ENCODE peak calls at places on chromosomes 4 and X, in four cellular contexts. U, G, E and V are unnamed samples.
A peak's percentile ranks its signal among the peaks of the same experiment; 100 is the strongest.

GRCh38 chr4:6124386-6125102 is 75.8 kb downstream of the JAKMIP1 start:
- DNase-seq in E (no peak), G (no peak), U (peak; percentile 13), V (no peak)

GRCh38 chr4:182862166-182862875 is 54.9 kb downstream of the DCTD start:
- DNase-seq in U (peak; percentile 73), E (peak; percentile 76), G (no peak), V (no peak)

GRCh38 chr4:37891221-37892159 is 606 bp downstream of the TBC1D1 start:
- DNase-seq in U (peak; percentile 46), G (peak; percentile 83), E (peak; percentile 33), V (no peak)

GRCh38 chr4:144115519-144115918 is 25.0 kb downstream of the GYPA start:
- DNase-seq in E (no peak), G (no peak), U (no peak), V (no peak)

GRCh38 chr4:88985088-88985779 is 71.8 kb downstream of the FAM13A start:
- DNase-seq in G (no peak), E (no peak), U (no peak), V (no peak)

GRCh38 chrX:107861056-107861455 is 35.4 kb downstream of the MID2 start:
- DNase-seq in G (no peak), U (no peak), E (no peak), V (no peak)

GRCh38 chr4:161987611-161988010 is 176.2 kb downstream of the FSTL5 start:
- DNase-seq in U (no peak), E (no peak), G (no peak), V (no peak)

GRCh38 chr4:140887467-140887866 is 131.3 kb upstream of the TBC1D9 start:
- DNase-seq in E (no peak), U (no peak), G (no peak), V (no peak)

GRCh38 chrX:113828470-113828869 is 755.4 kb upstream of the HTR2C start:
- DNase-seq in G (no peak), E (no peak), U (peak; percentile 42), V (no peak)

GRCh38 chr4:114038762-114039392 is 59.4 kb upstream of the ARSJ start:
- DNase-seq in G (no peak), E (no peak), U (no peak), V (no peak)

GRCh38 chr4:25813705-25814104 is 49.1 kb downstream of the SEL1L3 start:
- DNase-seq in G (no peak), U (no peak), E (no peak), V (no peak)

GRCh38 chrX:130756233-130756632 is 146.8 kb downstream of the ENOX2 start:
- DNase-seq in U (no peak), G (no peak), E (no peak), V (no peak)

GRCh38 chr4:123786955-123787354 is 390.4 kb downstream of the SPRY1 start:
- DNase-seq in G (no peak), E (peak; percentile 29), U (no peak), V (peak; percentile 53)

GRCh38 chrX:31199051-31199769 is 127.4 kb upstream of the FTHL17 start:
- DNase-seq in E (no peak), G (no peak), U (no peak), V (no peak)

GRCh38 chr4:157739237-157739636 is 433.6 kb downstream of the GASK1B start:
- DNase-seq in U (no peak), G (no peak), E (no peak), V (no peak)

GRCh38 chr4:159098482-159099127 is 4.3 kb upstream of the RAPGEF2 start:
- DNase-seq in E (no peak), U (no peak), G (no peak), V (no peak)

GRCh38 chr4:151730003-151730559 is 30.7 kb downstream of the GATB start:
- DNase-seq in U (peak; percentile 67), E (no peak), G (no peak), V (no peak)

GRCh38 chr4:98627477-98627876 is 30.9 kb downstream of the TSPAN5 start:
- DNase-seq in E (no peak), U (no peak), G (no peak), V (no peak)

GRCh38 chrX:150544222-150544787 is 24.1 kb upstream of the MTM1 start:
- DNase-seq in U (peak; percentile 70), E (no peak), G (no peak), V (no peak)

GRCh38 chr4:39357002-39357401 is 9.2 kb downstream of the RFC1 start:
- DNase-seq in G (no peak), U (no peak), E (no peak), V (no peak)

GRCh38 chrX:54494970-54495813 is 842 bp downstream of the FGD1 start:
- DNase-seq in G (peak; percentile 72), U (no peak), E (peak; percentile 31), V (no peak)

GRCh38 chr4:188110741-188111458 is 1.5 kb upstream of the TRIML2 start:
- DNase-seq in G (no peak), E (no peak), U (no peak), V (no peak)

GRCh38 chrX:88425739-88426138 is 321.3 kb upstream of the CPXCR1 start:
- DNase-seq in E (no peak), U (no peak), G (no peak), V (no peak)

GRCh38 chr4:107579099-107579498 is 140.9 kb downstream of the PAPSS1 start:
- DNase-seq in E (no peak), U (no peak), G (no peak), V (no peak)

GRCh38 chrX:38882894-38883620 is 81.8 kb downstream of the MID1IP1 start:
- DNase-seq in G (no peak), E (peak; percentile 36), U (no peak), V (peak; percentile 35)

GRCh38 chr4:19857405-19857804 is 394.3 kb upstream of the SLIT2 start:
- DNase-seq in G (no peak), U (no peak), E (no peak), V (no peak)

GRCh38 chrX:52271212-52271611 is 86.5 kb downstream of the MAGED4 start:
- DNase-seq in U (peak; percentile 67), E (no peak), G (no peak), V (no peak)

GRCh38 chr4:124943938-124944337 is 231.4 kb upstream of the ANKRD50 start:
- DNase-seq in U (no peak), E (no peak), G (no peak), V (no peak)

GRCh38 chrX:10444204-10444603 is 176.2 kb downstream of the MID1 start:
- DNase-seq in U (no peak), G (no peak), E (no peak), V (no peak)

GRCh38 chr4:158253350-158253980 is 43.2 kb downstream of the TMEM144 start:
- DNase-seq in G (no peak), E (peak; percentile 35), U (no peak), V (no peak)

GRCh38 chrX:54473993-54474859 is 21.8 kb downstream of the FGD1 start:
- DNase-seq in G (no peak), E (no peak), U (no peak), V (no peak)

GRCh38 chr4:18894928-18895327 is 873.4 kb upstream of the LCORL start:
- DNase-seq in U (no peak), E (no peak), G (no peak), V (no peak)

GRCh38 chr4:110364911-110365520 is 110.9 kb upstream of the ENPEP start:
- DNase-seq in E (no peak), U (no peak), G (no peak), V (no peak)

GRCh38 chrX:85444613-85445012 is 65.1 kb upstream of the POF1B start:
- DNase-seq in G (no peak), E (no peak), U (no peak), V (no peak)
- H3K27ac ChIP-seq in G (no peak overlapping the region), E (no peak overlapping the region), U (no peak overlapping the region), V (no peak overlapping the region)

GRCh38 chr4:8838911-8839431 is 32.7 kb downstream of the HMX1 start:
- DNase-seq in E (no peak), G (peak; percentile 47), U (peak; percentile 18), V (no peak)
- H3K9me3 ChIP-seq in E (peaks cover 14% of the 10 kb centered on the region), G (no peaks in the 10 kb centered on the region), U (no peaks in the 10 kb centered on the region), V (peaks cover 4% of the 10 kb centered on the region)

DNA sequence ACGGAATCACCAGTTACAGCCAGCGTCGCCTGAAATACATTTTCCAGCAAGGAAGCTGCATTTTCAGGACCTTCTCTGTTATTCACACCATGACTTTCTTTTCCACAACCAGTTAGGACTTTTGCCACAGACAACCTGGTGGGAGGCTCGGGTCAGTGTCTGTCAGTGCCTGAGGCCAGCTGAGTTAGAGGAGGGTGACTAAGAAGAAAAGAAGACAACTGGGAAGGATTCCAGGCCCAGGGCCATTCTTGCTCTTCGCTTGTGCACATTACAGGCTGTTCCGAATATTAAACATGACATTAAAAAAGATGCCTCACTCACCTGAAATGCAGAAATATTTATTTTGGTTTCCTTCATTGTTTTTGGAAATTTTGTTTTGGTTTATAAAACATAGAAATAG is 21.4 kb upstream of the CENPU start:
- DNase-seq in G (no peak), U (no peak), E (no peak), V (peak; percentile 62)
- H3K27ac ChIP-seq in G (no peak overlapping the region), U (no peak overlapping the region), E (no peak overlapping the region), V (peak overlapping the region; percentile 80)

DNA sequence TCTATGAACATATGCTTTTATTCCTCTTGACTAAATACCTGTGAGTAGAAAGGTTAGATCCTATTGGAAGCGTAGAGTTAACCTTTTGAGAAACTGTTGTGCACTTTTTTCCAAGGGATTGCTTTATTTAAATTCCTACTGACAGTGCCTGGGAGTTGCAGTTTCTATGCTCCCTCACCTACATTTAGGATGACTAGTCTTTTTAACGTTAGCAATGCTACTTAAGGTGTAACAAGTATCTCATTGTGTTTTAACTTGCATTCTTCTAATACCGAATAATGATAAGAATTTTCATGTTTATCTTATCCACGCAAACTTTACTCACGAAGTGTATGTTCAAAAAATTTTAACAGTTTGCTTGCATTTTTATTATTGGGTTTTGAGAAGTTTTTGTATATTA is 1123.9 kb upstream of the PCDH7 start:
- DNase-seq in U (no peak), E (no peak), G (no peak), V (no peak)
- H3K9me3 ChIP-seq in U (no peaks in the 10 kb centered on the region), E (peaks cover 7% of the 10 kb centered on the region), G (no peaks in the 10 kb centered on the region), V (no peaks in the 10 kb centered on the region)

DNA sequence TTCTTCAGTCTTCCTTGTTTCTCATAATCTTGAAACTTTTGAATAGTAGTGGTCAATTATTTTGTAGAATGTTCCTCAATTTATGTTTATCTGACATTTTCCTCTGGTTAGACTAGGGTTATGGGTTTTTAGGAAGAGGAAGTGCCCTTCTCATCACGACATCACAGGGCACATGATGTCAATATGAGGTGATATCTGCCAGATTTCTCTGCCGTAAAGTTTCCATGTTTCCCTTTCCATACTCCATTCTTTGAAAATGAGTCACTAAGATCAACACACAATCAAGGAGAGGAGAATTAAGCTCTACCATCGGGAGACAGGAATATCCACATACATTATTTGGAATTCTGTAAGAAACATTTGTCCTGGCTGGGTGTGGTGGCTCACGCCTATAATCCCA is 28.4 kb downstream of the RP2 start:
- DNase-seq in E (no peak), G (no peak), U (no peak), V (no peak)
- H3K27ac ChIP-seq in E (no peak overlapping the region), G (peak overlapping the region; percentile 43), U (no peak overlapping the region), V (no peak overlapping the region)

GRCh38 chr4:71830-72229 is 18.7 kb downstream of the ZNF595 start:
- DNase-seq in E (no peak), U (no peak), G (no peak), V (no peak)
- H3K9me3 ChIP-seq in E (peaks cover 84% of the 10 kb centered on the region), U (peaks cover 67% of the 10 kb centered on the region), G (peaks cover 81% of the 10 kb centered on the region), V (peaks cover 80% of the 10 kb centered on the region)